ENCODE peak calls at places on chromosome 18, in four cellular contexts. One of them, this sample, is unnamed.

GRCh38 chr18:64017870-64018269 is 48.0 kb downstream of the SERPINB8 start:
- DNase-seq in tibial nerve: no peak
- DNase-seq in GM10248: no peak
- DNase-seq in nephron progenitor cell: no peak
- DNase-seq in this sample: no peak

GRCh38 chr18:58229162-58229561 is 185.1 kb downstream of the NEDD4L start:
- DNase-seq in nephron progenitor cell: no peak
- DNase-seq in GM10248: no peak
- DNase-seq in tibial nerve: no peak
- DNase-seq in this sample: no peak

GRCh38 chr18:70335892-70336726 is 47.3 kb downstream of the SOCS6 start:
- DNase-seq in nephron progenitor cell: no peak
- DNase-seq in tibial nerve: no peak
- DNase-seq in GM10248: no peak
- DNase-seq in this sample: no peak

GRCh38 chr18:8283901-8284585 is 325.2 kb upstream of the RAB12 start:
- DNase-seq in nephron progenitor cell: no peak
- DNase-seq in tibial nerve: no peak
- DNase-seq in GM10248: no peak
- DNase-seq in this sample: no peak

GRCh38 chr18:48814490-48815181 is 136.1 kb downstream of the SMAD7 start:
- DNase-seq in nephron progenitor cell: no peak
- DNase-seq in tibial nerve: no peak
- DNase-seq in GM10248: no peak
- DNase-seq in this sample: no peak

GRCh38 chr18:40852406-40852805 is 1102.6 kb upstream of the PIK3C3 start:
- DNase-seq in GM10248: no peak
- DNase-seq in tibial nerve: no peak
- DNase-seq in nephron progenitor cell: no peak
- DNase-seq in this sample: no peak

GRCh38 chr18:8816233-8816632 is 110.9 kb downstream of the MTCL1 start:
- DNase-seq in GM10248: no peak
- DNase-seq in nephron progenitor cell: no peak
- DNase-seq in tibial nerve: no peak
- DNase-seq in this sample: no peak

GRCh38 chr18:2903006-2903405 is 56.2 kb downstream of the EMILIN2 start:
- DNase-seq in GM10248: no peak
- DNase-seq in tibial nerve: peak
- DNase-seq in nephron progenitor cell: no peak
- DNase-seq in this sample: no peak

GRCh38 chr18:10895976-10896375 is 253.4 kb downstream of the PIEZO2 start:
- DNase-seq in nephron progenitor cell: no peak
- DNase-seq in GM10248: no peak
- DNase-seq in tibial nerve: no peak
- DNase-seq in this sample: no peak

GRCh38 chr18:55243852-55244251 is 284.6 kb upstream of the CCDC68 start:
- DNase-seq in tibial nerve: peak
- DNase-seq in GM10248: no peak
- DNase-seq in nephron progenitor cell: no peak
- DNase-seq in this sample: no peak

GRCh38 chr18:45547910-45548309 is 67.4 kb upstream of the SLC14A2 start:
- DNase-seq in nephron progenitor cell: no peak
- DNase-seq in tibial nerve: no peak
- DNase-seq in GM10248: no peak
- DNase-seq in this sample: no peak
- TF ChIP-seq CTCF in nephron progenitor cell: no peak
- TF ChIP-seq CTCF in tibial nerve: no peak
- TF ChIP-seq CTCF in GM10248: no peak
- TF ChIP-seq CTCF in this sample: no peak

GRCh38 chr18:23538870-23539269 is 35.6 kb downstream of the RMC1 start:
- DNase-seq in GM10248: no peak
- DNase-seq in tibial nerve: no peak
- DNase-seq in nephron progenitor cell: no peak
- DNase-seq in this sample: no peak

GRCh38 chr18:23538040-23538439 is 34.7 kb downstream of the RMC1 start:
- DNase-seq in GM10248: no peak
- DNase-seq in nephron progenitor cell: no peak
- DNase-seq in tibial nerve: no peak
- DNase-seq in this sample: no peak

GRCh38 chr18:23539298-23539697 is 36.0 kb downstream of the RMC1 start:
- DNase-seq in GM10248: no peak
- DNase-seq in tibial nerve: no peak
- DNase-seq in nephron progenitor cell: no peak
- DNase-seq in this sample: no peak

GRCh38 chr18:23539911-23540475 is 36.7 kb downstream of the RMC1 start:
- DNase-seq in GM10248: no peak
- DNase-seq in nephron progenitor cell: no peak
- DNase-seq in tibial nerve: no peak
- DNase-seq in this sample: no peak

GRCh38 chr18:23537274-23537673 is 34.0 kb downstream of the RMC1 start:
- DNase-seq in nephron progenitor cell: no peak
- DNase-seq in GM10248: no peak
- DNase-seq in tibial nerve: no peak
- DNase-seq in this sample: no peak
- TF ChIP-seq CTCF in nephron progenitor cell: no peak
- TF ChIP-seq CTCF in GM10248: no peak
- TF ChIP-seq CTCF in tibial nerve: no peak
- TF ChIP-seq CTCF in this sample: no peak

GRCh38 chr18:50614838-50615237 is 55.0 kb downstream of the MAPK4 start:
- DNase-seq in nephron progenitor cell: no peak
- DNase-seq in tibial nerve: peak
- DNase-seq in GM10248: no peak
- DNase-seq in this sample: no peak

GRCh38 chr18:50607374-50607933 is 47.6 kb downstream of the MAPK4 start:
- DNase-seq in tibial nerve: no peak
- DNase-seq in nephron progenitor cell: no peak
- DNase-seq in GM10248: no peak
- DNase-seq in this sample: no peak

GRCh38 chr18:50611529-50611941 is 51.6 kb downstream of the MAPK4 start:
- DNase-seq in nephron progenitor cell: no peak
- DNase-seq in tibial nerve: no peak
- DNase-seq in GM10248: no peak
- DNase-seq in this sample: no peak

GRCh38 chr18:50606609-50607008 is 46.7 kb downstream of the MAPK4 start:
- DNase-seq in GM10248: no peak
- DNase-seq in tibial nerve: no peak
- DNase-seq in nephron progenitor cell: no peak
- DNase-seq in this sample: no peak

GRCh38 chr18:50610349-50610748 is 50.5 kb downstream of the MAPK4 start:
- DNase-seq in nephron progenitor cell: no peak
- DNase-seq in GM10248: no peak
- DNase-seq in tibial nerve: no peak
- DNase-seq in this sample: no peak
- TF ChIP-seq CTCF in nephron progenitor cell: no peak
- TF ChIP-seq CTCF in GM10248: no peak
- TF ChIP-seq CTCF in tibial nerve: no peak
- TF ChIP-seq CTCF in this sample: no peak

DNA sequence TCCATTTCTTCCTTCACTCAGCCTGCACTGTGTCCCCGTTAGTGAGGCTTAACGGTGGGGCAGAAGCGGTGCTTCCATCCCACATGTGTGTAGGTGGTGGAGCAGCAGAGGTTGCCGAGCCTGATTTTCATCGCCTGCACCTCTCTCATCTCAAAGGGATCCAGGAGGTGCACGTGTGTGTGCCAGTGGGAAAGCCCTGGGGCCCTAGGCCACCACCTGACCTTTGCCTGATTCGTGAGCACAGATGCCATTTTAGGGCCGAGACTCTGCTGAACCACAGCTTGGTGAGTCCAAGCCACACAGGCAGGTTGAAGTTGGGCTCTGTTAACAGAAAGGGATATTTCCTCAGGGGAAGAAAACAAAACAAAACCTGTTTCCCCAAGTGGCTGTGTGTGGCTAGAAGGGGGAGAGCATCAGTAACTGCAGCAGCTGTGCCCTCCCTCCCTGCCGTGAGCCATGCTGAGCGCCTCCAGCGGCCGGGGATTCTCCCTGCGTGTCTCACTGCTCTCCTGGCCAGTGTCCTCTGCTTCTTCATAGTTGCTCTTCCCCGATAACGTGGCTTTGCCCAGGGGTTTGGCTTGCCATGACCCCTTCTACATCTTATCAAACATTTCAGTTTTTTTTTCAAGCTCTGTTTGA is 81.5 kb downstream of the MAPRE2 start:
- DNase-seq in GM10248: no peak
- DNase-seq in nephron progenitor cell: peak
- DNase-seq in tibial nerve: no peak
- DNase-seq in this sample: no peak
- TF ChIP-seq CTCF in GM10248: peak
- TF ChIP-seq CTCF in nephron progenitor cell: peak
- TF ChIP-seq CTCF in tibial nerve: no peak
- TF ChIP-seq CTCF in this sample: no peak

GRCh38 chr18:74562080-74562725 is 27.9 kb downstream of the CNDP1 start:
- DNase-seq in tibial nerve: no peak
- DNase-seq in GM10248: no peak
- DNase-seq in nephron progenitor cell: no peak
- DNase-seq in this sample: no peak
- TF ChIP-seq CTCF in tibial nerve: no peak
- TF ChIP-seq CTCF in GM10248: no peak
- TF ChIP-seq CTCF in nephron progenitor cell: no peak
- TF ChIP-seq CTCF in this sample: no peak

GRCh38 chr18:13216732-13217465 is 1.7 kb upstream of the LDLRAD4 start:
- DNase-seq in nephron progenitor cell: peak
- DNase-seq in GM10248: peak
- DNase-seq in tibial nerve: no peak
- DNase-seq in this sample: no peak
- TF ChIP-seq CTCF in nephron progenitor cell: no peak
- TF ChIP-seq CTCF in GM10248: peak
- TF ChIP-seq CTCF in tibial nerve: peak
- TF ChIP-seq CTCF in this sample: peak

This sample was measured in D721Med.